ENCODE peak calls at places on chromosomes 16 and 17, in four cellular contexts. J is A549, T is lower lobe of right lung, K is H9. S is an unnamed sample.

GRCh38 chr17:61158372-61158771 is 241.3 kb upstream of the TBX2 start:
- DNase-seq in J (no peak), T (no peak), K (no peak), S (no peak)

GRCh38 chr16:81480856-81481821 is 36.5 kb downstream of the CMIP start:
- DNase-seq in J (no peak), T (peak; percentile 85), K (no peak), S (no peak)

GRCh38 chr17:81666092-81666341 is 388 bp downstream of the OXLD1 start:
- DNase-seq in J (no peak), T (no peak), K (peak; percentile 64), S (no peak)

GRCh38 chr17:2904135-2904534 is 107.9 kb downstream of the RAP1GAP2 start:
- DNase-seq in J (no peak), T (peak; percentile 48), K (peak; percentile 57), S (no peak)

GRCh38 chr16:71894229-71894920 is 956 bp upstream of the IST1 start:
- DNase-seq in J (no peak), T (peak; percentile 68), K (peak; percentile 86), S (peak; percentile 15)

GRCh38 chr17:61619493-61619892 is 28.5 kb upstream of the NACA2 start:
- DNase-seq in J (no peak), T (no peak), K (no peak), S (no peak)

GRCh38 chr17:41111151-41111885 is 6.1 kb downstream of the KRTAP4-9 start:
- DNase-seq in J (no peak), T (no peak), K (no peak), S (no peak)

GRCh38 chr16:82083710-82084353 is 48.8 kb downstream of the HSD17B2 start:
- DNase-seq in J (no peak), T (no peak), K (no peak), S (no peak)

GRCh38 chr17:12386240-12386639 is 279.4 kb upstream of the MYOCD start:
- DNase-seq in J (no peak), T (no peak), K (no peak), S (no peak)

GRCh38 chr16:3007059-3007956 is 5.4 kb upstream of the CLDN9 start:
- DNase-seq in J (no peak), T (no peak), K (peak; percentile 75), S (peak; percentile 56)

GRCh38 chr17:78617371-78618061 is 40.3 kb upstream of the DNAH17 start:
- DNase-seq in J (no peak), T (no peak), K (no peak), S (no peak)

GRCh38 chr17:3669548-3669947 is 936 bp downstream of the EMC6 start:
- DNase-seq in J (no peak), T (no peak), K (no peak), S (no peak)

GRCh38 chr16:77993111-77993571 is 29.2 kb upstream of the CLEC3A start:
- DNase-seq in J (no peak), T (no peak), K (peak; percentile 52), S (no peak)

GRCh38 chr16:86185089-86185488 is 286.1 kb downstream of the IRF8 start:
- DNase-seq in J (no peak), T (no peak), K (no peak), S (no peak)

GRCh38 chr16:88943741-88944140 is 33.3 kb downstream of the CBFA2T3 start:
- DNase-seq in J (no peak), T (no peak), K (no peak), S (no peak)

GRCh38 chr16:88303405-88303804 is 79.4 kb upstream of the ZNF469 start:
- DNase-seq in J (no peak), T (no peak), K (no peak), S (no peak)

GRCh38 chr17:32285770-32286517 is 20.3 kb downstream of the RHBDL3 start:
- DNase-seq in J (no peak), T (no peak), K (no peak), S (no peak)

GRCh38 chr17:50144346-50144745 is 6.1 kb downstream of the PPP1R9B start:
- DNase-seq in J (no peak), T (no peak), K (no peak), S (no peak)

GRCh38 chr16:61024180-61024900 is 1011.9 kb downstream of the CDH8 start:
- DNase-seq in J (no peak), T (no peak), K (no peak), S (no peak)

GRCh38 chr16:82167670-82168069 is 2.4 kb downstream of the MPHOSPH6 start:
- DNase-seq in J (no peak), T (no peak), K (no peak), S (no peak)

GRCh38 chr16:24989417-24989978 is 25.7 kb downstream of the ARHGAP17 start:
- DNase-seq in J (no peak), T (no peak), K (no peak), S (no peak)

GRCh38 chr16:50068550-50068949 is 2.8 kb downstream of the HEATR3 start:
- DNase-seq in J (no peak), T (no peak), K (no peak), S (no peak)

GRCh38 chr16:8675183-8676159 is 1.1 kb downstream of the ABAT start:
- DNase-seq in J (no peak), T (no peak), K (no peak), S (peak; percentile 30)

GRCh38 chr17:60664022-60664421 is 13.6 kb upstream of the BCAS3 start:
- DNase-seq in J (no peak), T (no peak), K (no peak), S (no peak)

GRCh38 chr17:12911241-12911640 is 106.6 kb downstream of the ELAC2 start:
- DNase-seq in J (no peak), T (no peak), K (no peak), S (no peak)

GRCh38 chr16:85103096-85104079 is 8.9 kb downstream of the CIBAR2 start:
- DNase-seq in J (no peak), T (no peak), K (no peak), S (no peak)

GRCh38 chr16:89510526-89510925 is 2.3 kb downstream of the SPG7 start:
- DNase-seq in J (no peak), T (no peak), K (no peak), S (no peak)

GRCh38 chr16:27436065-27436464 is 34.1 kb downstream of the IL21R start:
- DNase-seq in J (no peak), T (no peak), K (peak; percentile 9), S (no peak)

GRCh38 chr16:52572656-52573055 is 25.7 kb upstream of the TOX3 start:
- DNase-seq in J (no peak), T (no peak), K (no peak), S (no peak)

GRCh38 chr17:83196088-83196765 is 116.8 kb downstream of the METRNL start:
- DNase-seq in J (no peak), T (peak; percentile 36), K (no peak), S (no peak)

GRCh38 chr16:50593410-50594139 is 45.4 kb downstream of the NKD1 start:
- DNase-seq in J (no peak), T (no peak), K (peak; percentile 78), S (no peak)

DNA sequence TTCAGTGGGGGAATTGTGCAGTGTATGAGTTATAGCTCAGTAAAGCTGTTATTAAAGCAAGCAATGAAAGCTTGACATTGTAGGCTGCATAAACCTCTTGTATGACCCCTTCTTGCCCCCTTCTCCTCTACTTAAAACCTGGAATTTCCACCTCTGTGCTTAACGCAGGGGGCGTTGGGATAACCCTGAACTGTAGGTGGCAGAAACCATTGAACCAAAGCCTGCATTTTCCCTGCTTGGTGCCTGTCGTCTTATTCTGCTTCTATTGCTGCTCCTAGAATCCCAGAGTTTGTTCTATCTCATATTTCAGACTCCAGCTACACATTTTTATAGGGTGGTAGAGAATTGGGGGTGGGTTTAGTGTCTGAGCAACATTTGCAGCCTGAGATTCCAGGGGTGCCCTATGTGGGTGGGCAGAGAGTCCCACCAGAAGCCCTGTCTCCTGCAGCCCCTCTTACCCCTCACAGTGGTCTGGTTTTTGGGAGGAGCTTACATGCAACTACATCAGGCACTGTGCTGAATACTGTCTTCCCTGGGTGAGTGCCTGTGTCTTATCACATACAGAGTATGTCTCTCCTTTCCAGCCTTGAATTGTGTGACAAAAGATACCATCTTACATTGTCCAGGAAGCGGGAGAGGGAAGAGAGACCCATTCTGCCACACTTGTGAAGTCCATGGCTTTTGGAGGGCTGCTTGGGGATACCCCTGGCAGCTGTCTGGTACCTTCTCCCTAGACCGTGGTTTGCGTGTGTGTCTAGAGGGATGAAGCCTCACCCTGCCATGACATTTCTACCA is 407.7 kb upstream of the EEF2KMT start:
- DNase-seq in J (no peak), T (no peak), K (no peak), S (no peak)
- H3K4me1 ChIP-seq in J (no peaks in the 10 kb centered on the region), T (no peaks in the 10 kb centered on the region), K (no peaks in the 10 kb centered on the region), S (no peaks in the 10 kb centered on the region)

GRCh38 chr16:15034266-15035162 is 21.4 kb downstream of the NTAN1 start:
- DNase-seq in J (no peak), T (no peak), K (no peak), S (no peak)

GRCh38 chr16:15033309-15033707 is 22.6 kb downstream of the NTAN1 start:
- DNase-seq in J (no peak), T (no peak), K (peak; percentile 12), S (no peak)

GRCh38 chr16:15031596-15031995 is 24.3 kb downstream of the NTAN1 start:
- DNase-seq in J (no peak), T (no peak), K (peak; percentile 14), S (no peak)

GRCh38 chr16:15032547-15033308 is 23.1 kb downstream of the NTAN1 start:
- DNase-seq in J (no peak), T (no peak), K (peak; percentile 10), S (no peak)

GRCh38 chr16:15031179-15031578 is 24.7 kb downstream of the NTAN1 start:
- DNase-seq in J (no peak), T (no peak), K (peak; percentile 19), S (no peak)
- H3K27ac ChIP-seq in J (no peak overlapping the region), T (no peak overlapping the region), K (no peak overlapping the region), S (no peak overlapping the region)

GRCh38 chr16:17225551-17225950 is 245.2 kb downstream of the XYLT1 start:
- DNase-seq in J (no peak), T (no peak), K (no peak), S (no peak)

GRCh38 chr16:17222756-17223411 is 247.9 kb downstream of the XYLT1 start:
- DNase-seq in J (no peak), T (no peak), K (no peak), S (no peak)

GRCh38 chr16:17224859-17225258 is 245.9 kb downstream of the XYLT1 start:
- DNase-seq in J (no peak), T (no peak), K (no peak), S (no peak)

GRCh38 chr16:17223576-17223975 is 247.2 kb downstream of the XYLT1 start:
- DNase-seq in J (no peak), T (no peak), K (no peak), S (no peak)

DNA sequence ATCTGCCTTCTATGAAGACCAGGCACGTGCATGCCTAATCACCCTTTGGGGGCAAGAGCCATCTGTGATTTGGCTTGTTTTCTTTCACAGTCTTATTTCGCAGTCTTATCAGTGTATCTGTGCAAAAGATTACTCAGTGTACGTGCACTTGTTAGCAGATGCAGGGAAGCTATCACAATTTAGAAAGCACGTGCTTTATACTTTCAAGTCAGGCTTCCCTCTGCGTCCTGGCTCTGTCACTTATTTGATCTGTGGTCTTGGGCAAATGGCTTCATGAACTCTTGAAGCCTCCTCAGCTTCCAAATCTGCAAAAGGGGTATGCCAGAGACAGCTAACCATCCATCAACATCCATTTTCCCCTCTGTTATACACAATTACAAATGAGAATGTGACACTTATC is 246.4 kb downstream of the XYLT1 start:
- DNase-seq in J (no peak), T (no peak), K (no peak), S (no peak)
- H3K4me1 ChIP-seq in J (no peaks in the 10 kb centered on the region), T (peaks cover 21% of the 10 kb centered on the region), K (peaks cover 8% of the 10 kb centered on the region), S (no peaks in the 10 kb centered on the region)

GRCh38 chr17:31093866-31094599 is 744 bp upstream of the NF1 start:
- DNase-seq in J (no peak), T (no peak), K (no peak), S (no peak)
- H3K27ac ChIP-seq in J (peak overlapping the region; percentile 97), T (peak overlapping the region; percentile 91), K (no peak overlapping the region), S (peak overlapping the region; percentile 73)